ENCODE peak calls at places on chromosomes 13 and 19, in ten cellular contexts. One of them, this sample, is unnamed.

GRCh38 chr13:42071667-42072419 is 23.4 kb downstream of the DGKH start:
- DNase-seq in activated CD4-positive, alpha-beta T cell treated with anti-CD3 and anti-CD28 coated beads for 48 hours: no peak
- DNase-seq in DMS153: no peak
- DNase-seq in activated T-cell treated with anti-CD3 and anti-CD28 coated beads for 48 hours: no peak
- DNase-seq in SW 1271: no peak
- DNase-seq in cardiac fibroblast: peak; percentile 38
- DNase-seq in activated CD8-positive, alpha-beta memory T cell treated with anti-CD3 and anti-CD28 coated beads, Interleukin-2, amount 50 U/mL, for 4 hours: no peak
- DNase-seq in immature natural killer cell: no peak
- DNase-seq in stimulated activated CD8-positive, alpha-beta memory T cell treated with anti-CD3 and anti-CD28 coated beads, Interleukin-2, amount 100 ng/mL, for 48 hours: no peak
- DNase-seq in neuronal stem cell: no peak
- DNase-seq in this sample: no peak

GRCh38 chr19:40219721-40220276 is 1.6 kb upstream of the TTC9B start:
- DNase-seq in activated CD4-positive, alpha-beta T cell treated with anti-CD3 and anti-CD28 coated beads for 48 hours: no peak
- DNase-seq in DMS153: no peak
- DNase-seq in activated T-cell treated with anti-CD3 and anti-CD28 coated beads for 48 hours: no peak
- DNase-seq in SW 1271: peak; percentile 44
- DNase-seq in cardiac fibroblast: peak; percentile 63
- DNase-seq in activated CD8-positive, alpha-beta memory T cell treated with anti-CD3 and anti-CD28 coated beads, Interleukin-2, amount 50 U/mL, for 4 hours: no peak
- DNase-seq in immature natural killer cell: no peak
- DNase-seq in stimulated activated CD8-positive, alpha-beta memory T cell treated with anti-CD3 and anti-CD28 coated beads, Interleukin-2, amount 100 ng/mL, for 48 hours: no peak
- DNase-seq in neuronal stem cell: no peak
- DNase-seq in this sample: no peak

GRCh38 chr19:48819366-48819816 is 8.6 kb upstream of the BCAT2 start:
- DNase-seq in activated CD4-positive, alpha-beta T cell treated with anti-CD3 and anti-CD28 coated beads for 48 hours: no peak
- DNase-seq in DMS153: peak; percentile 74
- DNase-seq in activated T-cell treated with anti-CD3 and anti-CD28 coated beads for 48 hours: no peak
- DNase-seq in SW 1271: no peak
- DNase-seq in cardiac fibroblast: peak; percentile 99
- DNase-seq in activated CD8-positive, alpha-beta memory T cell treated with anti-CD3 and anti-CD28 coated beads, Interleukin-2, amount 50 U/mL, for 4 hours: no peak
- DNase-seq in immature natural killer cell: no peak
- DNase-seq in stimulated activated CD8-positive, alpha-beta memory T cell treated with anti-CD3 and anti-CD28 coated beads, Interleukin-2, amount 100 ng/mL, for 48 hours: no peak
- DNase-seq in neuronal stem cell: no peak
- DNase-seq in this sample: no peak

GRCh38 chr19:34838248-34838647 is 65.2 kb upstream of the ZNF599 start:
- DNase-seq in activated CD4-positive, alpha-beta T cell treated with anti-CD3 and anti-CD28 coated beads for 48 hours: no peak
- DNase-seq in DMS153: peak; percentile 14
- DNase-seq in activated T-cell treated with anti-CD3 and anti-CD28 coated beads for 48 hours: no peak
- DNase-seq in SW 1271: no peak
- DNase-seq in cardiac fibroblast: peak; percentile 25
- DNase-seq in activated CD8-positive, alpha-beta memory T cell treated with anti-CD3 and anti-CD28 coated beads, Interleukin-2, amount 50 U/mL, for 4 hours: no peak
- DNase-seq in immature natural killer cell: no peak
- DNase-seq in stimulated activated CD8-positive, alpha-beta memory T cell treated with anti-CD3 and anti-CD28 coated beads, Interleukin-2, amount 100 ng/mL, for 48 hours: no peak
- DNase-seq in neuronal stem cell: no peak
- DNase-seq in this sample: no peak

GRCh38 chr19:49997709-49998108 is 27.5 kb downstream of the VRK3 start:
- DNase-seq in activated CD4-positive, alpha-beta T cell treated with anti-CD3 and anti-CD28 coated beads for 48 hours: peak; percentile 31
- DNase-seq in DMS153: no peak
- DNase-seq in activated T-cell treated with anti-CD3 and anti-CD28 coated beads for 48 hours: no peak
- DNase-seq in SW 1271: no peak
- DNase-seq in cardiac fibroblast: peak; percentile 20
- DNase-seq in activated CD8-positive, alpha-beta memory T cell treated with anti-CD3 and anti-CD28 coated beads, Interleukin-2, amount 50 U/mL, for 4 hours: no peak
- DNase-seq in immature natural killer cell: no peak
- DNase-seq in stimulated activated CD8-positive, alpha-beta memory T cell treated with anti-CD3 and anti-CD28 coated beads, Interleukin-2, amount 100 ng/mL, for 48 hours: no peak
- DNase-seq in neuronal stem cell: no peak
- DNase-seq in this sample: no peak

GRCh38 chr13:41492432-41493267 is 35.3 kb downstream of the RGCC start:
- DNase-seq in activated CD4-positive, alpha-beta T cell treated with anti-CD3 and anti-CD28 coated beads for 48 hours: no peak
- DNase-seq in DMS153: no peak
- DNase-seq in activated T-cell treated with anti-CD3 and anti-CD28 coated beads for 48 hours: no peak
- DNase-seq in SW 1271: no peak
- DNase-seq in cardiac fibroblast: no peak
- DNase-seq in activated CD8-positive, alpha-beta memory T cell treated with anti-CD3 and anti-CD28 coated beads, Interleukin-2, amount 50 U/mL, for 4 hours: no peak
- DNase-seq in immature natural killer cell: peak; percentile 60
- DNase-seq in stimulated activated CD8-positive, alpha-beta memory T cell treated with anti-CD3 and anti-CD28 coated beads, Interleukin-2, amount 100 ng/mL, for 48 hours: no peak
- DNase-seq in neuronal stem cell: no peak
- DNase-seq in this sample: no peak

GRCh38 chr19:44875666-44876418 is 15.2 kb upstream of the TOMM40 start:
- DNase-seq in activated CD4-positive, alpha-beta T cell treated with anti-CD3 and anti-CD28 coated beads for 48 hours: no peak
- DNase-seq in DMS153: no peak
- DNase-seq in activated T-cell treated with anti-CD3 and anti-CD28 coated beads for 48 hours: no peak
- DNase-seq in SW 1271: peak; percentile 18
- DNase-seq in cardiac fibroblast: no peak
- DNase-seq in activated CD8-positive, alpha-beta memory T cell treated with anti-CD3 and anti-CD28 coated beads, Interleukin-2, amount 50 U/mL, for 4 hours: no peak
- DNase-seq in immature natural killer cell: no peak
- DNase-seq in stimulated activated CD8-positive, alpha-beta memory T cell treated with anti-CD3 and anti-CD28 coated beads, Interleukin-2, amount 100 ng/mL, for 48 hours: no peak
- DNase-seq in neuronal stem cell: no peak
- DNase-seq in this sample: no peak

GRCh38 chr19:54463531-54464043 is at the start of gene LENG9:
- DNase-seq in activated CD4-positive, alpha-beta T cell treated with anti-CD3 and anti-CD28 coated beads for 48 hours: peak; percentile 99
- DNase-seq in DMS153: peak; percentile 100
- DNase-seq in activated T-cell treated with anti-CD3 and anti-CD28 coated beads for 48 hours: peak; percentile 95
- DNase-seq in SW 1271: peak; percentile 78
- DNase-seq in cardiac fibroblast: peak; percentile 99
- DNase-seq in activated CD8-positive, alpha-beta memory T cell treated with anti-CD3 and anti-CD28 coated beads, Interleukin-2, amount 50 U/mL, for 4 hours: peak; percentile 89
- DNase-seq in immature natural killer cell: peak; percentile 91
- DNase-seq in stimulated activated CD8-positive, alpha-beta memory T cell treated with anti-CD3 and anti-CD28 coated beads, Interleukin-2, amount 100 ng/mL, for 48 hours: peak; percentile 96
- DNase-seq in neuronal stem cell: peak; percentile 99
- DNase-seq in this sample: peak; percentile 91

GRCh38 chr19:32350492-32350891 is 5.1 kb downstream of the ZNF507 start:
- DNase-seq in activated CD4-positive, alpha-beta T cell treated with anti-CD3 and anti-CD28 coated beads for 48 hours: no peak
- DNase-seq in DMS153: no peak
- DNase-seq in activated T-cell treated with anti-CD3 and anti-CD28 coated beads for 48 hours: no peak
- DNase-seq in SW 1271: no peak
- DNase-seq in cardiac fibroblast: no peak
- DNase-seq in activated CD8-positive, alpha-beta memory T cell treated with anti-CD3 and anti-CD28 coated beads, Interleukin-2, amount 50 U/mL, for 4 hours: no peak
- DNase-seq in immature natural killer cell: no peak
- DNase-seq in stimulated activated CD8-positive, alpha-beta memory T cell treated with anti-CD3 and anti-CD28 coated beads, Interleukin-2, amount 100 ng/mL, for 48 hours: no peak
- DNase-seq in neuronal stem cell: no peak
- DNase-seq in this sample: no peak

GRCh38 chr19:29674374-29675119 is 9.3 kb downstream of the PLEKHF1 start:
- DNase-seq in activated CD4-positive, alpha-beta T cell treated with anti-CD3 and anti-CD28 coated beads for 48 hours: no peak
- DNase-seq in DMS153: no peak
- DNase-seq in activated T-cell treated with anti-CD3 and anti-CD28 coated beads for 48 hours: no peak
- DNase-seq in SW 1271: no peak
- DNase-seq in cardiac fibroblast: no peak
- DNase-seq in activated CD8-positive, alpha-beta memory T cell treated with anti-CD3 and anti-CD28 coated beads, Interleukin-2, amount 50 U/mL, for 4 hours: no peak
- DNase-seq in immature natural killer cell: no peak
- DNase-seq in stimulated activated CD8-positive, alpha-beta memory T cell treated with anti-CD3 and anti-CD28 coated beads, Interleukin-2, amount 100 ng/mL, for 48 hours: no peak
- DNase-seq in neuronal stem cell: no peak
- DNase-seq in this sample: no peak

GRCh38 chr19:28472111-28472510 is 740.8 kb downstream of the UQCRFS1 start:
- DNase-seq in activated CD4-positive, alpha-beta T cell treated with anti-CD3 and anti-CD28 coated beads for 48 hours: no peak
- DNase-seq in DMS153: no peak
- DNase-seq in activated T-cell treated with anti-CD3 and anti-CD28 coated beads for 48 hours: no peak
- DNase-seq in SW 1271: no peak
- DNase-seq in cardiac fibroblast: no peak
- DNase-seq in activated CD8-positive, alpha-beta memory T cell treated with anti-CD3 and anti-CD28 coated beads, Interleukin-2, amount 50 U/mL, for 4 hours: no peak
- DNase-seq in immature natural killer cell: no peak
- DNase-seq in stimulated activated CD8-positive, alpha-beta memory T cell treated with anti-CD3 and anti-CD28 coated beads, Interleukin-2, amount 100 ng/mL, for 48 hours: no peak
- DNase-seq in neuronal stem cell: no peak
- DNase-seq in this sample: no peak

GRCh38 chr13:73656863-73657262 is 477.3 kb downstream of the KLF12 start:
- DNase-seq in activated CD4-positive, alpha-beta T cell treated with anti-CD3 and anti-CD28 coated beads for 48 hours: no peak
- DNase-seq in DMS153: no peak
- DNase-seq in activated T-cell treated with anti-CD3 and anti-CD28 coated beads for 48 hours: no peak
- DNase-seq in SW 1271: no peak
- DNase-seq in cardiac fibroblast: no peak
- DNase-seq in activated CD8-positive, alpha-beta memory T cell treated with anti-CD3 and anti-CD28 coated beads, Interleukin-2, amount 50 U/mL, for 4 hours: no peak
- DNase-seq in immature natural killer cell: no peak
- DNase-seq in stimulated activated CD8-positive, alpha-beta memory T cell treated with anti-CD3 and anti-CD28 coated beads, Interleukin-2, amount 100 ng/mL, for 48 hours: no peak
- DNase-seq in neuronal stem cell: no peak
- DNase-seq in this sample: no peak

GRCh38 chr19:1057185-1057857 is 9.6 kb upstream of the ARHGAP45 start:
- DNase-seq in activated CD4-positive, alpha-beta T cell treated with anti-CD3 and anti-CD28 coated beads for 48 hours: peak; percentile 42
- DNase-seq in DMS153: no peak
- DNase-seq in activated T-cell treated with anti-CD3 and anti-CD28 coated beads for 48 hours: no peak
- DNase-seq in SW 1271: no peak
- DNase-seq in cardiac fibroblast: peak; percentile 73
- DNase-seq in activated CD8-positive, alpha-beta memory T cell treated with anti-CD3 and anti-CD28 coated beads, Interleukin-2, amount 50 U/mL, for 4 hours: no peak
- DNase-seq in immature natural killer cell: no peak
- DNase-seq in stimulated activated CD8-positive, alpha-beta memory T cell treated with anti-CD3 and anti-CD28 coated beads, Interleukin-2, amount 100 ng/mL, for 48 hours: no peak
- DNase-seq in neuronal stem cell: no peak
- DNase-seq in this sample: no peak

GRCh38 chr13:114077938-114078335 is 54.5 kb downstream of the RASA3 start:
- DNase-seq in activated CD4-positive, alpha-beta T cell treated with anti-CD3 and anti-CD28 coated beads for 48 hours: no peak
- DNase-seq in DMS153: no peak
- DNase-seq in activated T-cell treated with anti-CD3 and anti-CD28 coated beads for 48 hours: no peak
- DNase-seq in SW 1271: no peak
- DNase-seq in cardiac fibroblast: peak; percentile 85
- DNase-seq in activated CD8-positive, alpha-beta memory T cell treated with anti-CD3 and anti-CD28 coated beads, Interleukin-2, amount 50 U/mL, for 4 hours: no peak
- DNase-seq in immature natural killer cell: peak; percentile 49
- DNase-seq in stimulated activated CD8-positive, alpha-beta memory T cell treated with anti-CD3 and anti-CD28 coated beads, Interleukin-2, amount 100 ng/mL, for 48 hours: no peak
- DNase-seq in neuronal stem cell: no peak
- DNase-seq in this sample: no peak

GRCh38 chr19:14405380-14405757 is 13.8 kb downstream of the DDX39A start:
- DNase-seq in activated CD4-positive, alpha-beta T cell treated with anti-CD3 and anti-CD28 coated beads for 48 hours: no peak
- DNase-seq in DMS153: no peak
- DNase-seq in activated T-cell treated with anti-CD3 and anti-CD28 coated beads for 48 hours: no peak
- DNase-seq in SW 1271: no peak
- DNase-seq in cardiac fibroblast: no peak
- DNase-seq in activated CD8-positive, alpha-beta memory T cell treated with anti-CD3 and anti-CD28 coated beads, Interleukin-2, amount 50 U/mL, for 4 hours: no peak
- DNase-seq in immature natural killer cell: no peak
- DNase-seq in stimulated activated CD8-positive, alpha-beta memory T cell treated with anti-CD3 and anti-CD28 coated beads, Interleukin-2, amount 100 ng/mL, for 48 hours: no peak
- DNase-seq in neuronal stem cell: peak; percentile 52
- DNase-seq in this sample: no peak

GRCh38 chr19:29294343-29294811 is 81.4 kb upstream of the UQCRFS1 start:
- DNase-seq in activated CD4-positive, alpha-beta T cell treated with anti-CD3 and anti-CD28 coated beads for 48 hours: no peak
- DNase-seq in DMS153: no peak
- DNase-seq in activated T-cell treated with anti-CD3 and anti-CD28 coated beads for 48 hours: no peak
- DNase-seq in SW 1271: no peak
- DNase-seq in cardiac fibroblast: no peak
- DNase-seq in activated CD8-positive, alpha-beta memory T cell treated with anti-CD3 and anti-CD28 coated beads, Interleukin-2, amount 50 U/mL, for 4 hours: no peak
- DNase-seq in immature natural killer cell: no peak
- DNase-seq in stimulated activated CD8-positive, alpha-beta memory T cell treated with anti-CD3 and anti-CD28 coated beads, Interleukin-2, amount 100 ng/mL, for 48 hours: no peak
- DNase-seq in neuronal stem cell: no peak
- DNase-seq in this sample: no peak

GRCh38 chr13:27551563-27551962 is 68.8 kb downstream of the LNX2 start:
- DNase-seq in activated CD4-positive, alpha-beta T cell treated with anti-CD3 and anti-CD28 coated beads for 48 hours: no peak
- DNase-seq in DMS153: no peak
- DNase-seq in activated T-cell treated with anti-CD3 and anti-CD28 coated beads for 48 hours: no peak
- DNase-seq in SW 1271: no peak
- DNase-seq in cardiac fibroblast: peak; percentile 14
- DNase-seq in activated CD8-positive, alpha-beta memory T cell treated with anti-CD3 and anti-CD28 coated beads, Interleukin-2, amount 50 U/mL, for 4 hours: no peak
- DNase-seq in immature natural killer cell: no peak
- DNase-seq in stimulated activated CD8-positive, alpha-beta memory T cell treated with anti-CD3 and anti-CD28 coated beads, Interleukin-2, amount 100 ng/mL, for 48 hours: no peak
- DNase-seq in neuronal stem cell: no peak
- DNase-seq in this sample: no peak

GRCh38 chr13:110116072-110116487 is 190.9 kb downstream of the COL4A1 start:
- DNase-seq in activated CD4-positive, alpha-beta T cell treated with anti-CD3 and anti-CD28 coated beads for 48 hours: peak; percentile 67
- DNase-seq in DMS153: no peak
- DNase-seq in activated T-cell treated with anti-CD3 and anti-CD28 coated beads for 48 hours: peak; percentile 55
- DNase-seq in SW 1271: no peak
- DNase-seq in cardiac fibroblast: peak; percentile 87
- DNase-seq in activated CD8-positive, alpha-beta memory T cell treated with anti-CD3 and anti-CD28 coated beads, Interleukin-2, amount 50 U/mL, for 4 hours: peak; percentile 42
- DNase-seq in immature natural killer cell: peak; percentile 11
- DNase-seq in stimulated activated CD8-positive, alpha-beta memory T cell treated with anti-CD3 and anti-CD28 coated beads, Interleukin-2, amount 100 ng/mL, for 48 hours: peak; percentile 30
- DNase-seq in neuronal stem cell: peak; percentile 61
- DNase-seq in this sample: no peak

GRCh38 chr13:81781471-81781870 is 1440.5 kb upstream of the SPRY2 start:
- DNase-seq in activated CD4-positive, alpha-beta T cell treated with anti-CD3 and anti-CD28 coated beads for 48 hours: no peak
- DNase-seq in DMS153: no peak
- DNase-seq in activated T-cell treated with anti-CD3 and anti-CD28 coated beads for 48 hours: no peak
- DNase-seq in SW 1271: no peak
- DNase-seq in cardiac fibroblast: no peak
- DNase-seq in activated CD8-positive, alpha-beta memory T cell treated with anti-CD3 and anti-CD28 coated beads, Interleukin-2, amount 50 U/mL, for 4 hours: no peak
- DNase-seq in immature natural killer cell: no peak
- DNase-seq in stimulated activated CD8-positive, alpha-beta memory T cell treated with anti-CD3 and anti-CD28 coated beads, Interleukin-2, amount 100 ng/mL, for 48 hours: no peak
- DNase-seq in neuronal stem cell: no peak
- DNase-seq in this sample: no peak

GRCh38 chr13:52954838-52955237 is 73.8 kb upstream of the OLFM4 start:
- DNase-seq in activated CD4-positive, alpha-beta T cell treated with anti-CD3 and anti-CD28 coated beads for 48 hours: no peak
- DNase-seq in DMS153: no peak
- DNase-seq in activated T-cell treated with anti-CD3 and anti-CD28 coated beads for 48 hours: no peak
- DNase-seq in SW 1271: no peak
- DNase-seq in cardiac fibroblast: no peak
- DNase-seq in activated CD8-positive, alpha-beta memory T cell treated with anti-CD3 and anti-CD28 coated beads, Interleukin-2, amount 50 U/mL, for 4 hours: no peak
- DNase-seq in immature natural killer cell: no peak
- DNase-seq in stimulated activated CD8-positive, alpha-beta memory T cell treated with anti-CD3 and anti-CD28 coated beads, Interleukin-2, amount 100 ng/mL, for 48 hours: no peak
- DNase-seq in neuronal stem cell: no peak
- DNase-seq in this sample: no peak

This sample was measured in GM06990.